ENCODE peak calls at places on chromosome 18, in nine cellular contexts. I, Q, U, V, K, R, D, F and H are unnamed samples.

GRCh38 chr18:76765649-76766048 is 56.7 kb upstream of the ZNF236 start:
- DNase-seq in R (no peak), I (no peak), V (no peak), D (no peak), K (no peak), Q (no peak), F (no peak), U (no peak), H (no peak)

GRCh38 chr18:49845629-49846252 is 32.4 kb upstream of the ACAA2 start:
- DNase-seq in F (no peak), V (no peak), R (no peak), Q (no peak), U (no peak), I (no peak), K (no peak), D (no peak), H (no peak)

GRCh38 chr18:21513292-21513691 is 87.2 kb downstream of the ESCO1 start:
- DNase-seq in K (no peak), I (no peak), V (no peak), Q (no peak), F (no peak), U (no peak), R (no peak), D (no peak), H (no peak)

GRCh38 chr18:54392621-54393023 is 34.9 kb downstream of the C18orf54 start:
- DNase-seq in I (no peak), Q (no peak), V (peak), R (peak), U (no peak), D (no peak), K (no peak), F (no peak), H (no peak)

GRCh38 chr18:80109676-80110078 is 615 bp downstream of the ADNP2 start:
- DNase-seq in F (peak), K (peak), Q (no peak), V (peak), I (no peak), D (peak), R (peak), U (peak), H (peak)

GRCh38 chr18:5600376-5601071 is 56.7 kb upstream of the EPB41L3 start:
- DNase-seq in K (no peak), V (no peak), I (no peak), R (no peak), U (no peak), D (no peak), Q (no peak), F (no peak), H (no peak)

GRCh38 chr18:25726278-25726677 is 364.1 kb downstream of the SS18 start:
- DNase-seq in U (no peak), R (no peak), Q (no peak), D (no peak), I (no peak), K (peak), V (no peak), F (no peak), H (no peak)

GRCh38 chr18:38900445-38900844 is 1334.8 kb upstream of the CELF4 start:
- DNase-seq in R (no peak), I (no peak), Q (no peak), U (no peak), K (no peak), F (no peak), D (no peak), V (no peak), H (no peak)

GRCh38 chr18:55510809-55511208 is 77.2 kb downstream of the TCF4 start:
- DNase-seq in K (no peak), F (no peak), V (no peak), Q (no peak), I (no peak), D (no peak), R (no peak), U (no peak), H (no peak)

GRCh38 chr18:55998071-55998522 is 410.1 kb upstream of the TCF4 start:
- DNase-seq in R (no peak), V (no peak), K (no peak), F (no peak), D (no peak), I (no peak), U (no peak), Q (peak), H (no peak)

GRCh38 chr18:2589345-2590060 is 18.1 kb downstream of the NDC80 start:
- DNase-seq in I (no peak), D (no peak), R (no peak), U (no peak), F (no peak), V (no peak), K (no peak), Q (peak), H (no peak)

GRCh38 chr18:71727909-71728308 is 816.2 kb downstream of the CBLN2 start:
- DNase-seq in F (no peak), D (no peak), I (no peak), R (no peak), Q (no peak), K (no peak), U (no peak), V (no peak), H (peak)
- TF ChIP-seq CTCF in F (no peak), D (no peak), I (no peak), R (no peak), Q (no peak), K (no peak), U (no peak), V (no peak), H (no peak)

GRCh38 chr18:37394610-37394965 is 171.0 kb downstream of the CELF4 start:
- DNase-seq in R (no peak), K (no peak), U (no peak), I (no peak), D (no peak), Q (no peak), V (no peak), F (peak), H (no peak)

GRCh38 chr18:37392648-37393047 is 172.9 kb downstream of the CELF4 start:
- DNase-seq in R (no peak), Q (no peak), V (no peak), K (no peak), U (no peak), D (no peak), F (no peak), I (no peak), H (no peak)

GRCh38 chr18:37393221-37393828 is 172.3 kb downstream of the CELF4 start:
- DNase-seq in R (no peak), I (no peak), V (no peak), D (no peak), F (peak), K (no peak), Q (no peak), U (no peak), H (no peak)

GRCh38 chr18:37395138-37395537 is 170.5 kb downstream of the CELF4 start:
- DNase-seq in Q (no peak), F (peak), D (no peak), U (no peak), V (no peak), R (no peak), I (no peak), K (no peak), H (no peak)

GRCh38 chr18:37393945-37394609 is 171.5 kb downstream of the CELF4 start:
- DNase-seq in D (peak), U (peak), K (peak), R (peak), V (peak), F (peak), I (no peak), Q (peak), H (peak)
- TF ChIP-seq CTCF in D (peak), U (no peak), K (no peak), R (no peak), V (no peak), F (no peak), I (no peak), Q (no peak), H (no peak)

DNA sequence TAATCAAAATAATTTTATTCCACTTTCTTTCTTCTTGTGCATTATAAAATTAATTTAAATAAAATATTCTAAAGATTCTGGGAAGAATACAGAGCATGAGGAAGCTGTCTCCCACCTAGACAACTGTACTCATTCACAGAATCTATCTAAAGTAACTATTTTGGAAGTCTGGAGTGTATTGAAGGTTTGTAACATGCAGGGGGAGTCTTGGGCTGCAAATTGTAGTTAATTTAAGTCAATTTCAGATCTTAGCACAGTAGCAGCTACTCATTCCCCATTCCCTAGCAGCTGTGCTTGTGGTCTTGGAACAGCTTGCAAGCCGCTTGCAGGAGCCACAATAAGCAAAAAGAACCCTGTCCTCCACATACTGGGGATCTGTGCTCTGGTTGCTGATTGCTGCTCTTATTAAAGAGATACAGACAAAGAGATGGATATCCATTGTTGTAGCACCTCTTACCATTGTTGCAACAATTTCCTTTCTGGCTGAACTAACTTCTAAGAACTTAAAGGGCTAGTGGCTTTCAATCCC is 1775.3 kb upstream of the PIK3C3 start:
- DNase-seq in V (no peak), U (no peak), R (no peak), D (no peak), Q (no peak), K (peak), I (no peak), F (no peak), H (no peak)
- TF ChIP-seq CTCF in V (no peak), U (no peak), R (no peak), D (no peak), Q (no peak), K (no peak), I (no peak), F (no peak), H (no peak)

DNA sequence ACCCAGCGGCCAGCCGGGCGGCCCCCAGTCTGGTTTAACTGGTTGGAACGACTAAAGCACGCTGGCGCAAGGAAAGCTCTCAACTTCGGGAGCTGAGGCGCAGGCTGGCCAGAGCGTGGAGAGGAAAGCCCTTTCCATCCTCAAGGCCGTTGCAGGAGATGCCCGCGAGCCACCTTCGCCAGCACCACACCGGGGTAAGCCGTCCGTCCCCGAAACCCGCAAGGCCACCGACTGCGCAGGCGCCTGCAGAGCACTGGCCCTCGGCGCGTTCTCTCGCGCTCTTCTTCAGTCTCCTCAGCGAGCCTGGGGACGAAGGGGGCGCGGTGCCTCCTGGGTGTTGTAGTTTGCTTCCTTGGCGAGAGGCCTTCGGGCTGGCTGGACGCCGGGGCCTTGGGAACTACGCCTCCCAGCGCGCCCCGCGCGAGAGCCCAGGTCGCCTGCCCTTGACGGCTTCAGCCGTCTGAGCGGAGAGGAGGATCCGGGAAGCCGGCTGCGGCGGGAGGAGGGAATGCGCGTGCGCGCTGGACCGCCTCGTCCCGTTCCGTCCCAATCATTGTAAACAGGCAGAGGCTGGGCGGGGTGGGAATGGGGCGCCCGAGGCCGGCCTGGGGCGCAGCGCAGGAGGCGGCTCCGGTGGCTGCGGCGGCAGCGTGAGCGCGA is at the start of gene RALBP1:
- DNase-seq in U (peak), F (peak), D (peak), V (peak), Q (peak), R (peak), I (peak), K (peak), H (peak)
- TF ChIP-seq CTCF in U (no peak), F (no peak), D (peak), V (no peak), Q (peak), R (peak), I (no peak), K (no peak), H (no peak)

GRCh38 chr18:31716362-31716761 is 32.0 kb upstream of the B4GALT6 start:
- DNase-seq in K (no peak), F (no peak), I (no peak), D (no peak), R (no peak), V (no peak), Q (no peak), U (no peak), H (no peak)
- TF ChIP-seq CTCF in K (no peak), F (no peak), I (no peak), D (no peak), R (no peak), V (no peak), Q (no peak), U (no peak), H (no peak)

DNA sequence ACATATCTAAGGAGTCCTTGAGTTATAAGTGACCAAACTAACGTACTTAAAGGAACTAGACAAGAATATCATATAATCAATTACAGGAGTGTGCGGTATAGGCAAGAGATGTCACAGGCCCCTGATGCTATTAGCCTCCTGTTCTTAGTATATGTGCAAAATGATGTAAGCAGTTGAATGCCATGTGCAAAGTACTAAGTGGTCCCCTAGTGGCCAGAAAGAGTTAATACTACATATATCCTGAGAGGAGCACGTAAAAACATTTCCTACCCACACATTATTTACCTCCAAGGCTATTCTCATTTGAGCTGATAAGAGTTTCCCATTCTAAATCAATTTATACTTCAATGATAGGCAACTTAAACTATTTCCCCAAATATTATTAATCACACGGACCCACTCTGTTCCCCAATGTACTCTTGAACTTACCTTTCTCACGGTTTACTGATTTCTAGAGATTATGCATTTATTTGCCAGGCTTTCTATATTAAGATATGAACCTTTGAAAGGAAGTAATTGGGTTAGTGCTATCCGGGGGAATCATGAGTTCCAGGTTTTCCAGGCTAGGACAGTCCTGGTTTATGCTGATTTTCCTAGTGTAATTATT is 158.0 kb upstream of the KLHL14 start:
- DNase-seq in K (no peak), R (peak), Q (no peak), I (no peak), F (no peak), V (no peak), D (no peak), U (no peak), H (no peak)
- TF ChIP-seq CTCF in K (peak), R (peak), Q (peak), I (no peak), F (peak), V (no peak), D (peak), U (peak), H (peak)

GRCh38 chr18:12056884-12057402 is 36.7 kb upstream of the ANKRD62 start:
- DNase-seq in K (no peak), I (no peak), D (no peak), Q (no peak), R (no peak), F (no peak), V (no peak), U (no peak), H (no peak)

GRCh38 chr18:12056034-12056883 is 37.4 kb upstream of the ANKRD62 start:
- DNase-seq in Q (no peak), U (no peak), K (no peak), D (no peak), R (no peak), I (no peak), V (no peak), F (no peak), H (no peak)

GRCh38 chr18:12059334-12060181 is 34.1 kb upstream of the ANKRD62 start:
- DNase-seq in D (no peak), I (no peak), V (no peak), Q (no peak), K (no peak), F (no peak), R (no peak), U (no peak), H (no peak)

GRCh38 chr18:12060182-12060870 is 33.3 kb upstream of the ANKRD62 start:
- DNase-seq in I (no peak), R (no peak), Q (no peak), D (no peak), F (no peak), K (no peak), U (no peak), V (peak), H (no peak)

GRCh38 chr18:12057419-12058039 is 36.1 kb upstream of the ANKRD62 start:
- DNase-seq in U (no peak), Q (no peak), R (no peak), I (no peak), D (no peak), K (no peak), V (no peak), F (no peak), H (no peak)
- TF ChIP-seq CTCF in U (no peak), Q (no peak), R (no peak), I (no peak), D (no peak), K (no peak), V (no peak), F (no peak), H (no peak)

DNA sequence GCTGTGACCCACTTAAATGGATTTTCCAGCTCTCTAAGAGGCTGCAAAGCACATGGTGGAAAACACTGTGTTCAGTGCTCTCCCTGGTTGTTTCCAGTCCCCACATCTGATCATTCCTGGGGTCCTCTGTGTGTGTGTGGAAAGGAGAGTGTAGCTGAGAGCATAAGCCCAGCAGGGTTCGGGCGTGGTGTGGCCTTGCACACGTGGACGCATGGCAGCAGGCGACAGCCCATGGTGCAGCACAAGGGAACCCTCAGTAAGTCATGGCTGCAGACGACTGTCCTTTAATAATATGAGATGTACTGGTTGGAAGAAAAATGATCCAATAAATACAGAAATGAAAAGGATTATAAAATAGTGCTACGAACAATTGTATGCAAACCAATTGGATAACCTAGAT is 95.5 kb downstream of the FAM210A start:
- DNase-seq in U (no peak), D (no peak), K (no peak), I (no peak), Q (no peak), F (no peak), V (no peak), R (no peak), H (no peak)
- TF ChIP-seq CTCF in U (no peak), D (no peak), K (no peak), I (no peak), Q (no peak), F (no peak), V (no peak), R (no peak), H (no peak)